ENCODE peak calls at places on chromosomes 1 and 21, in four cellular contexts. J is M059J, Z is neural crest cell, B is progenitor cell of endocrine pancreas. N is an unnamed sample.
A peak's percentile ranks its signal among the peaks of the same experiment; 100 is the strongest.

GRCh38 chr1:39450956-39451601 is 40.4 kb upstream of the BMP8A start:
- DNase-seq in B (no peak), Z (no peak), J (peak; percentile 76), N (no peak)

GRCh38 chr1:229434641-229435051 is 752 bp upstream of the ACTA1 start:
- DNase-seq in B (no peak), J (no peak), Z (no peak), N (peak; percentile 65)

GRCh38 chr1:153961421-153961820 is 1.9 kb downstream of the SLC39A1 start:
- DNase-seq in B (no peak), Z (no peak), J (no peak), N (no peak)

GRCh38 chr1:8303141-8303540 is 14.8 kb upstream of the SLC45A1 start:
- DNase-seq in Z (no peak), B (no peak), J (peak; percentile 84), N (no peak)

GRCh38 chr1:46370214-46370633 is 23.9 kb upstream of the FAAH start:
- DNase-seq in Z (no peak), J (peak; percentile 18), B (no peak), N (no peak)

GRCh38 chr1:200896571-200897187 is 2.0 kb downstream of the INAVA start:
- DNase-seq in J (peak; percentile 78), Z (no peak), B (peak; percentile 42), N (no peak)

GRCh38 chr1:31937300-31938183 is 626 bp downstream of the PTP4A2 start:
- DNase-seq in J (peak; percentile 66), Z (peak; percentile 43), B (peak; percentile 56), N (peak; percentile 74)

GRCh38 chr1:242886137-242886536 is 361.6 kb upstream of the PLD5 start:
- DNase-seq in B (no peak), Z (no peak), J (no peak), N (no peak)

GRCh38 chr1:82125866-82126265 is 325.1 kb downstream of the ADGRL2 start:
- DNase-seq in J (no peak), B (no peak), Z (no peak), N (no peak)

GRCh38 chr1:116211294-116211693 is 100.1 kb downstream of the MAB21L3 start:
- DNase-seq in B (no peak), J (no peak), Z (no peak), N (no peak)

GRCh38 chr1:177975588-177976495 is 6.0 kb upstream of the SEC16B start:
- DNase-seq in B (no peak), J (peak; percentile 68), Z (no peak), N (no peak)

GRCh38 chr21:35120631-35121180 is 71.6 kb upstream of the RUNX1 start:
- DNase-seq in Z (no peak), B (no peak), J (no peak), N (no peak)

GRCh38 chr1:34896612-34897011 is 32.8 kb downstream of the DLGAP3 start:
- DNase-seq in J (peak; percentile 12), Z (no peak), B (no peak), N (no peak)

GRCh38 chr1:38141483-38141882 is 94.9 kb upstream of the POU3F1 start:
- DNase-seq in B (no peak), Z (no peak), J (no peak), N (no peak)

GRCh38 chr21:44478801-44479167 is 23.5 kb downstream of the LRRC3 start:
- DNase-seq in Z (no peak), J (no peak), B (no peak), N (no peak)

GRCh38 chr1:31573261-31573660 is 3.1 kb upstream of the TINAGL1 start:
- DNase-seq in B (no peak), Z (no peak), J (no peak), N (no peak)

N was measured in nephron progenitor cell.